ENCODE peak calls at places on chromosomes 3 and 15, in four cellular contexts. One of them, this sample, is unnamed.
A peak's percentile ranks its signal among the peaks of the same experiment; 100 is the strongest.

GRCh38 chr3:166205158-166205557 is 367.9 kb upstream of the BCHE start:
- DNase-seq in PC-3: no peak
- DNase-seq in IMR-90: no peak
- DNase-seq in SK-N-SH: no peak
- DNase-seq in this sample: no peak

GRCh38 chr15:57540736-57541135 is 51.0 kb upstream of the MYZAP start:
- DNase-seq in PC-3: no peak
- DNase-seq in IMR-90: no peak
- DNase-seq in SK-N-SH: no peak
- DNase-seq in this sample: no peak

GRCh38 chr3:13839253-13839652 is 40.6 kb downstream of the WNT7A start:
- DNase-seq in PC-3: peak; percentile 28
- DNase-seq in IMR-90: no peak
- DNase-seq in SK-N-SH: no peak
- DNase-seq in this sample: no peak

GRCh38 chr3:161389445-161390036 is 18.2 kb upstream of the SPTSSB start:
- DNase-seq in PC-3: no peak
- DNase-seq in IMR-90: no peak
- DNase-seq in SK-N-SH: no peak
- DNase-seq in this sample: no peak

GRCh38 chr15:60035344-60035743 is 31.2 kb downstream of the FOXB1 start:
- DNase-seq in PC-3: peak; percentile 48
- DNase-seq in IMR-90: no peak
- DNase-seq in SK-N-SH: no peak
- DNase-seq in this sample: no peak

GRCh38 chr15:25943831-25944230 is 80.7 kb upstream of the ATP10A start:
- DNase-seq in PC-3: no peak
- DNase-seq in IMR-90: no peak
- DNase-seq in SK-N-SH: no peak
- DNase-seq in this sample: no peak

GRCh38 chr3:30657914-30658313 is 51.5 kb downstream of the TGFBR2 start:
- DNase-seq in PC-3: no peak
- DNase-seq in IMR-90: peak; percentile 23
- DNase-seq in SK-N-SH: no peak
- DNase-seq in this sample: no peak

GRCh38 chr15:51171578-51171932 is 76.8 kb upstream of the TNFAIP8L3 start:
- DNase-seq in PC-3: no peak
- DNase-seq in IMR-90: no peak
- DNase-seq in SK-N-SH: no peak
- DNase-seq in this sample: no peak

GRCh38 chr15:56783156-56783856 is 50.0 kb upstream of the ZNF280D start:
- DNase-seq in PC-3: no peak
- DNase-seq in IMR-90: no peak
- DNase-seq in SK-N-SH: no peak
- DNase-seq in this sample: no peak

GRCh38 chr15:58551764-58552504 is 120.1 kb downstream of the LIPC start:
- DNase-seq in PC-3: peak; percentile 70
- DNase-seq in IMR-90: peak; percentile 96
- DNase-seq in SK-N-SH: no peak
- DNase-seq in this sample: no peak

GRCh38 chr3:57755368-57756021 is 614 bp upstream of the SLMAP start:
- DNase-seq in PC-3: peak; percentile 79
- DNase-seq in IMR-90: peak; percentile 38
- DNase-seq in SK-N-SH: peak; percentile 73
- DNase-seq in this sample: peak; percentile 61

GRCh38 chr3:152281032-152281713 is 12.4 kb downstream of the MBNL1 start:
- DNase-seq in PC-3: no peak
- DNase-seq in IMR-90: no peak
- DNase-seq in SK-N-SH: no peak
- DNase-seq in this sample: peak; percentile 62

GRCh38 chr3:195263925-195264575 is 6.9 kb downstream of the XXYLT1 start:
- DNase-seq in PC-3: no peak
- DNase-seq in IMR-90: no peak
- DNase-seq in SK-N-SH: no peak
- DNase-seq in this sample: no peak

GRCh38 chr15:40766194-40766830 is 2.4 kb downstream of the GCHFR start:
- DNase-seq in PC-3: no peak
- DNase-seq in IMR-90: peak; percentile 28
- DNase-seq in SK-N-SH: peak; percentile 57
- DNase-seq in this sample: no peak

GRCh38 chr3:50221051-50221412 is 15.0 kb upstream of the GNAI2 start:
- DNase-seq in PC-3: no peak
- DNase-seq in IMR-90: no peak
- DNase-seq in SK-N-SH: no peak
- DNase-seq in this sample: no peak

GRCh38 chr15:73949496-73949895 is 23.2 kb downstream of the LOXL1 start:
- DNase-seq in PC-3: no peak
- DNase-seq in IMR-90: no peak
- DNase-seq in SK-N-SH: no peak
- DNase-seq in this sample: no peak

GRCh38 chr3:196941846-196942225 is 492 bp downstream of the NCBP2 start:
- DNase-seq in PC-3: peak; percentile 39
- DNase-seq in IMR-90: peak; percentile 51
- DNase-seq in SK-N-SH: no peak
- DNase-seq in this sample: peak; percentile 86

GRCh38 chr3:29427266-29428103 is 146.6 kb downstream of the RBMS3 start:
- DNase-seq in PC-3: no peak
- DNase-seq in IMR-90: no peak
- DNase-seq in SK-N-SH: peak; percentile 53
- DNase-seq in this sample: no peak

GRCh38 chr15:62173215-62173614 is 8.1 kb upstream of the C2CD4B start:
- DNase-seq in PC-3: peak; percentile 29
- DNase-seq in IMR-90: no peak
- DNase-seq in SK-N-SH: no peak
- DNase-seq in this sample: no peak

GRCh38 chr3:194621947-194622346 is 11.3 kb downstream of the TMEM44 start:
- DNase-seq in PC-3: no peak
- DNase-seq in IMR-90: no peak
- DNase-seq in SK-N-SH: no peak
- DNase-seq in this sample: no peak

GRCh38 chr3:142498397-142499180 is 50.8 kb upstream of the XRN1 start:
- DNase-seq in PC-3: no peak
- DNase-seq in IMR-90: peak; percentile 6
- DNase-seq in SK-N-SH: no peak
- DNase-seq in this sample: no peak

GRCh38 chr3:197007953-197008352 is 21.7 kb downstream of the MELTF start:
- DNase-seq in PC-3: no peak
- DNase-seq in IMR-90: no peak
- DNase-seq in SK-N-SH: no peak
- DNase-seq in this sample: no peak

GRCh38 chr3:148319161-148319915 is 378.4 kb upstream of the AGTR1 start:
- DNase-seq in PC-3: peak; percentile 47
- DNase-seq in IMR-90: peak; percentile 90
- DNase-seq in SK-N-SH: no peak
- DNase-seq in this sample: peak; percentile 95

GRCh38 chr3:30400924-30401323 is 205.5 kb upstream of the TGFBR2 start:
- DNase-seq in PC-3: no peak
- DNase-seq in IMR-90: peak; percentile 36
- DNase-seq in SK-N-SH: no peak
- DNase-seq in this sample: no peak

GRCh38 chr15:63447277-63447676 is 57.1 kb upstream of the USP3 start:
- DNase-seq in PC-3: no peak
- DNase-seq in IMR-90: no peak
- DNase-seq in SK-N-SH: no peak
- DNase-seq in this sample: no peak

GRCh38 chr15:89433686-89434085 is 62.7 kb downstream of the RHCG start:
- DNase-seq in PC-3: no peak
- DNase-seq in IMR-90: no peak
- DNase-seq in SK-N-SH: no peak
- DNase-seq in this sample: no peak

GRCh38 chr3:94811836-94812235 is 749.0 kb downstream of the NSUN3 start:
- DNase-seq in PC-3: peak; percentile 63
- DNase-seq in IMR-90: no peak
- DNase-seq in SK-N-SH: no peak
- DNase-seq in this sample: no peak

GRCh38 chr15:34760909-34761308 is 6.1 kb upstream of the GJD2 start:
- DNase-seq in PC-3: no peak
- DNase-seq in IMR-90: no peak
- DNase-seq in SK-N-SH: peak; percentile 78
- DNase-seq in this sample: no peak

GRCh38 chr3:100268986-100269385 is 8.2 kb downstream of the TBC1D23 start:
- DNase-seq in PC-3: no peak
- DNase-seq in IMR-90: peak; percentile 27
- DNase-seq in SK-N-SH: no peak
- DNase-seq in this sample: no peak

GRCh38 chr3:186929186-186929585 is 1.1 kb upstream of the ST6GAL1 start:
- DNase-seq in PC-3: peak; percentile 25
- DNase-seq in IMR-90: no peak
- DNase-seq in SK-N-SH: no peak
- DNase-seq in this sample: no peak

GRCh38 chr3:186930639-186931486 is 537 bp downstream of the ST6GAL1 start:
- DNase-seq in PC-3: peak; percentile 62
- DNase-seq in IMR-90: peak; percentile 34
- DNase-seq in SK-N-SH: peak; percentile 73
- DNase-seq in this sample: peak; percentile 91

GRCh38 chr3:186931487-186932280 is 1.4 kb downstream of the ST6GAL1 start:
- DNase-seq in PC-3: peak; percentile 42
- DNase-seq in IMR-90: peak; percentile 63
- DNase-seq in SK-N-SH: peak; percentile 34
- DNase-seq in this sample: peak; percentile 85

GRCh38 chr3:186930143-186930638 is at the start of gene ST6GAL1:
- DNase-seq in PC-3: peak; percentile 27
- DNase-seq in IMR-90: peak; percentile 37
- DNase-seq in SK-N-SH: peak; percentile 90
- DNase-seq in this sample: peak; percentile 97

GRCh38 chr3:186929676-186930075 is 650 bp upstream of the ST6GAL1 start:
- DNase-seq in PC-3: no peak
- DNase-seq in IMR-90: no peak
- DNase-seq in SK-N-SH: no peak
- DNase-seq in this sample: no peak
- H3K4me2 ChIP-seq in PC-3: peak overlapping the region; percentile 95
- H3K4me2 ChIP-seq in IMR-90: peak overlapping the region; percentile 83
- H3K4me2 ChIP-seq in SK-N-SH: peak overlapping the region; percentile 97
- H3K4me2 ChIP-seq in this sample: peak overlapping the region; percentile 83

DNA sequence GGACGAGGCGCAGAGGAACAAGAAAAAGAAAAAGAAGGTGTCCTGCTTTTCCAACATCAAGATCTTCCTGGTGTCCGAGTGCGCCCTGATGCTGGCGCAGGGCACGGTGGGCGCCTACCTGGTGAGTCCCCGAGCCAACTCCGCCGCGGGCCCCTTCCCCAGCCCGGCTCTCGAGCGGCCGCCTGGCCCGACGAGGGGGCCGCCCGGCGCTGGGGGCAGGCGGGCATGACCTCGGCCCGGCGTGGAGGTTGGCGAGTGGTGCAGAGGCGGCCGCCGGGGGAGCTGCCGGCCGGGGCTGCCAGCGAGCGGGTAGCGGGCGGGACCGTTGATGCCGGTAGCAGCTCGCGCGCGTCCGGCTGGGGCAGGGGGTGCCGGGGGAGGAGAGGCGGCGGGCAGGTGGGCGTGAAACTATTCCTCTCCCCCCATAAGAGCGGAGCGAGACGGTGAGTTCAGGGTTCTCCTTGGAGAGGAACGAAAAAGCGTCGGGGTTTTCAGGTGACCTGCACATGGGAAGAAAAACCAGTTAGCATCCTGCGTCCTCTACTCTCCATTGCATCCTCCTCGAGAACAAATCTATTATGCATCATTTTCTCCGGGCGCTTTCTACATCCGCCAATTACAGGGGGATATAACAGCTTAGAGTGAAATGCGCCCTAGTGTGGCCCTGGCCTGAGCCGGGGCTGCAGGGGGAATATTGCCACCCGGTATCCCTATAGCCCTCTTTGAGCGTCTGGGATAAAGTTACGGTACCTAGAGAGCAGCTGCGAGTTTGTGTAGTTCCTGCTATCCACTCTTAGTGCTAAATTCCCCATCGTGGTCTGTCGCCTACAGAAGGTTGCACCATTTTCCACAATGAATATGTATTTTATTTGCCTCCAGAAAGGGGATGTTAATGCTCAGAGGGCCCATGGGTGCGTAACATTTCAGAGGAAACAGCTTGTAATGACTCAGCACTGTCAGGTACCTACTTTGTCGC is 748 bp downstream of the SLCO3A1 start:
- DNase-seq in PC-3: no peak
- DNase-seq in IMR-90: no peak
- DNase-seq in SK-N-SH: peak; percentile 88
- DNase-seq in this sample: peak; percentile 94
- H3K4me2 ChIP-seq in PC-3: no peak overlapping the region
- H3K4me2 ChIP-seq in IMR-90: peak overlapping the region; percentile 88
- H3K4me2 ChIP-seq in SK-N-SH: peak overlapping the region; percentile 83
- H3K4me2 ChIP-seq in this sample: peak overlapping the region; percentile 93

GRCh38 chr3:149385617-149386298 is 8.3 kb upstream of the TM4SF1 start:
- DNase-seq in PC-3: no peak
- DNase-seq in IMR-90: no peak
- DNase-seq in SK-N-SH: no peak
- DNase-seq in this sample: no peak

GRCh38 chr3:149388001-149388435 is 10.6 kb upstream of the TM4SF1 start:
- DNase-seq in PC-3: peak; percentile 82
- DNase-seq in IMR-90: peak; percentile 99
- DNase-seq in SK-N-SH: no peak
- DNase-seq in this sample: no peak

GRCh38 chr3:149384911-149385321 is 7.5 kb upstream of the TM4SF1 start:
- DNase-seq in PC-3: peak; percentile 47
- DNase-seq in IMR-90: peak; percentile 91
- DNase-seq in SK-N-SH: no peak
- DNase-seq in this sample: no peak

GRCh38 chr3:149384167-149384566 is 6.7 kb upstream of the TM4SF1 start:
- DNase-seq in PC-3: no peak
- DNase-seq in IMR-90: no peak
- DNase-seq in SK-N-SH: no peak
- DNase-seq in this sample: no peak

DNA sequence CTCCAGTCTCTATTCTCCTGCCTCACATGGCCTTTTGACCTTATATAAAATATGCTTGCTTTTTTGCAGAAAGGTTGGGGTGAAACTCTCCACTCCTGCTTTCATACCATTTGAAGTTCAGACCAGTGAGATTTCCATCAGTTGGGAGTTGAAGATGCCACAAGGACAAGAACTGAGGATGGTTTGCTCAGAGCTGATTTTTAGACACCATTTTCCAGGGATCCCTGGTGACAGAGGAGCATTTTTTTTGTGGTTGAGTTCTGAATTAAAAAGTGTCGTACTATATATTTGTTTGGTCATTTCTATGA is 8.8 kb upstream of the TM4SF1 start:
- DNase-seq in PC-3: no peak
- DNase-seq in IMR-90: no peak
- DNase-seq in SK-N-SH: no peak
- DNase-seq in this sample: no peak
- H3K4me2 ChIP-seq in PC-3: peak overlapping the region; percentile 75
- H3K4me2 ChIP-seq in IMR-90: peak overlapping the region; percentile 71
- H3K4me2 ChIP-seq in SK-N-SH: peak overlapping the region; percentile 41
- H3K4me2 ChIP-seq in this sample: no peak overlapping the region

GRCh38 chr3:128215800-128216495 is 62.7 kb downstream of the EEFSEC start:
- DNase-seq in PC-3: no peak
- DNase-seq in IMR-90: peak; percentile 55
- DNase-seq in SK-N-SH: no peak
- DNase-seq in this sample: no peak

GRCh38 chr3:128215290-128215689 is 62.0 kb downstream of the EEFSEC start:
- DNase-seq in PC-3: no peak
- DNase-seq in IMR-90: no peak
- DNase-seq in SK-N-SH: no peak
- DNase-seq in this sample: no peak

GRCh38 chr3:128217702-128218475 is 64.6 kb downstream of the EEFSEC start:
- DNase-seq in PC-3: no peak
- DNase-seq in IMR-90: peak; percentile 79
- DNase-seq in SK-N-SH: peak; percentile 41
- DNase-seq in this sample: peak; percentile 48

GRCh38 chr3:128218858-128219257 is 65.6 kb downstream of the EEFSEC start:
- DNase-seq in PC-3: no peak
- DNase-seq in IMR-90: no peak
- DNase-seq in SK-N-SH: no peak
- DNase-seq in this sample: no peak

GRCh38 chr3:128218476-128218829 is 65.2 kb downstream of the EEFSEC start:
- DNase-seq in PC-3: no peak
- DNase-seq in IMR-90: no peak
- DNase-seq in SK-N-SH: no peak
- DNase-seq in this sample: no peak
- H3K4me2 ChIP-seq in PC-3: no peak overlapping the region
- H3K4me2 ChIP-seq in IMR-90: peak overlapping the region; percentile 4
- H3K4me2 ChIP-seq in SK-N-SH: no peak overlapping the region
- H3K4me2 ChIP-seq in this sample: no peak overlapping the region